ENCODE peak calls at places on chromosomes 2 and 18, in five cellular contexts. One of them, this sample, is unnamed.

GRCh38 chr2:132415256-132416079 is 1.1 kb upstream of the GPR39 start:
- DNase-seq in transverse colon: peak; percentile 15
- DNase-seq in MM.1S: no peak
- DNase-seq in AG04449: no peak
- DNase-seq in mucosa of descending colon: no peak
- DNase-seq in this sample: peak; percentile 54

GRCh38 chr2:199810422-199811250 is 40.4 kb downstream of the FTCDNL1 start:
- DNase-seq in mucosa of descending colon: no peak
- DNase-seq in MM.1S: no peak
- DNase-seq in AG04449: no peak
- DNase-seq in transverse colon: no peak
- DNase-seq in this sample: no peak

GRCh38 chr2:229715895-229716507 is 1.6 kb upstream of the DNER start:
- DNase-seq in transverse colon: peak; percentile 9
- DNase-seq in mucosa of descending colon: no peak
- DNase-seq in AG04449: no peak
- DNase-seq in MM.1S: peak; percentile 56
- DNase-seq in this sample: peak; percentile 58

GRCh38 chr2:238426568-238427434 is at the start of gene ASB1:
- DNase-seq in MM.1S: peak; percentile 69
- DNase-seq in transverse colon: peak; percentile 75
- DNase-seq in mucosa of descending colon: peak; percentile 87
- DNase-seq in AG04449: no peak
- DNase-seq in this sample: peak; percentile 89

GRCh38 chr2:96754317-96754716 is 6.4 kb upstream of the CNNM4 start:
- DNase-seq in AG04449: no peak
- DNase-seq in mucosa of descending colon: no peak
- DNase-seq in MM.1S: no peak
- DNase-seq in transverse colon: no peak
- DNase-seq in this sample: no peak

GRCh38 chr2:33123216-33123615 is 176.5 kb downstream of the LTBP1 start:
- DNase-seq in AG04449: no peak
- DNase-seq in transverse colon: no peak
- DNase-seq in mucosa of descending colon: no peak
- DNase-seq in MM.1S: no peak
- DNase-seq in this sample: no peak

GRCh38 chr18:69490813-69491212 is 90.1 kb downstream of the DOK6 start:
- DNase-seq in AG04449: peak; percentile 2
- DNase-seq in mucosa of descending colon: no peak
- DNase-seq in transverse colon: no peak
- DNase-seq in MM.1S: no peak
- DNase-seq in this sample: no peak

GRCh38 chr2:217539126-217539525 is 463.7 kb downstream of the TNS1 start:
- DNase-seq in transverse colon: no peak
- DNase-seq in MM.1S: no peak
- DNase-seq in AG04449: no peak
- DNase-seq in mucosa of descending colon: no peak
- DNase-seq in this sample: no peak

GRCh38 chr2:171824086-171824485 is 70.0 kb downstream of the SLC25A12 start:
- DNase-seq in AG04449: peak; percentile 41
- DNase-seq in MM.1S: no peak
- DNase-seq in transverse colon: no peak
- DNase-seq in mucosa of descending colon: no peak
- DNase-seq in this sample: no peak

GRCh38 chr2:232857158-232857563 is 12.9 kb upstream of the SNORC start:
- DNase-seq in AG04449: peak; percentile 16
- DNase-seq in transverse colon: no peak
- DNase-seq in MM.1S: no peak
- DNase-seq in mucosa of descending colon: no peak
- DNase-seq in this sample: peak; percentile 41

GRCh38 chr2:109487237-109487869 is 126.4 kb downstream of the SEPTIN10 start:
- DNase-seq in mucosa of descending colon: no peak
- DNase-seq in MM.1S: no peak
- DNase-seq in transverse colon: no peak
- DNase-seq in AG04449: peak; percentile 59
- DNase-seq in this sample: no peak

GRCh38 chr2:72843301-72843700 is 17.5 kb upstream of the EXOC6B start:
- DNase-seq in mucosa of descending colon: no peak
- DNase-seq in AG04449: no peak
- DNase-seq in MM.1S: no peak
- DNase-seq in transverse colon: no peak
- DNase-seq in this sample: no peak

GRCh38 chr2:223723954-223724411 is 113.4 kb downstream of the AP1S3 start:
- DNase-seq in transverse colon: no peak
- DNase-seq in mucosa of descending colon: no peak
- DNase-seq in AG04449: no peak
- DNase-seq in MM.1S: no peak
- DNase-seq in this sample: no peak

GRCh38 chr2:102114290-102114721 is 28.2 kb upstream of the IL1R1 start:
- DNase-seq in AG04449: peak; percentile 78
- DNase-seq in transverse colon: no peak
- DNase-seq in MM.1S: no peak
- DNase-seq in mucosa of descending colon: no peak
- DNase-seq in this sample: no peak

GRCh38 chr2:178193823-178194599 is at the start of gene OSBPL6:
- DNase-seq in transverse colon: peak; percentile 82
- DNase-seq in mucosa of descending colon: peak; percentile 86
- DNase-seq in AG04449: no peak
- DNase-seq in MM.1S: peak; percentile 86
- DNase-seq in this sample: peak; percentile 86

GRCh38 chr2:48414980-48415764 is 114.8 kb upstream of the STON1 start:
- DNase-seq in transverse colon: no peak
- DNase-seq in AG04449: no peak
- DNase-seq in mucosa of descending colon: no peak
- DNase-seq in MM.1S: no peak
- DNase-seq in this sample: no peak

GRCh38 chr2:48415765-48416515 is 114.0 kb upstream of the STON1 start:
- DNase-seq in transverse colon: no peak
- DNase-seq in MM.1S: peak; percentile 69
- DNase-seq in AG04449: no peak
- DNase-seq in mucosa of descending colon: no peak
- DNase-seq in this sample: no peak

GRCh38 chr2:48420512-48421197 is 109.3 kb upstream of the STON1 start:
- DNase-seq in AG04449: peak; percentile 55
- DNase-seq in MM.1S: peak; percentile 82
- DNase-seq in mucosa of descending colon: peak; percentile 90
- DNase-seq in transverse colon: peak; percentile 91
- DNase-seq in this sample: peak; percentile 92

GRCh38 chr2:48419884-48420511 is 110.0 kb upstream of the STON1 start:
- DNase-seq in AG04449: no peak
- DNase-seq in MM.1S: no peak
- DNase-seq in mucosa of descending colon: no peak
- DNase-seq in transverse colon: no peak
- DNase-seq in this sample: no peak

DNA sequence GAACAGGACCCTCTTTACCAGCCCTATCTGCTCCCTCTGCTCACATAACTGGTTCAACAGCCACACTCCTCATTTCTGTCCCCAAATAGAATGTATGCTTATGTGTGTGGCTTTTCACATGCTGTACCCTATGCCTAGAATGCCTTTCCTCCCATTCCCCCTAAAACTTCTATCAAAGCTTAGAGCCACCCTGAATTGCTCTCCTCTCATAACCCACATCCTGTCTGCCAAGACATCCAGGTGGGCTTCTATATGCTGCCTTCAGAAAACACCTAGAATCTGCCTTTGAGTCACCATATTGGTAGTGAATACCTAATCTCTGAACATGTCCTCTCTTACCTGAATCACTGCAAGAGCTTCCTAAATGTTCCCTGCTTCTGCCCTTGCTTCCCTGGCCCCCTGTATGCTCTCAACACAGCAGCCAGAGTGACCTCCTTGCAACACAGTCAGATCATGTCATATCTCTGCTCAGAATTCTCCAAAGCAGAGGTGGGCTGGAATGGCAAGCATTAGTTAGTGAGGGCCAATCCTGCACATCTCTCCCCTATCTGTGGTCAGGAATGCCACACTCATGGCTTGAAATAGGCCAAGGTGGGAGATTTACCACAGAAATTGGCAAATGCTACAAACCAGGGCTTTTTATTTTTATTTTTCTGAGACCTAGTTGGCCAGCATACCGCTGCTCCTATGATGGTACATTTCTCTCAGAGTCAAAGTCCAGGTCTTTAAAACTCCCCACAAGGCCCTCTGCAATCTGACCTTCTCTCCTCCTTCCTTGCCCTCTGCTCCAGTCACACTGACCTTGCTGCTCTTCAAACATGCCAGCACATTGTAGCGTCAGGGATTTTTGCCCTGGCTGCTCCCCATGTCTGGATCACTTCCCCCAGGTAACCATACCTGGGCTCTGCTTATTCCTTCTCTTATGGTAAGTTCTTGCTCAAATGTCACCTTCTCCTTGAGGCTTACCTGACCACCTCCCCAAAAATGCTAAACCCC is 111.8 kb upstream of the STON1 start:
- DNase-seq in AG04449: no peak
- DNase-seq in mucosa of descending colon: no peak
- DNase-seq in MM.1S: no peak
- DNase-seq in transverse colon: no peak
- DNase-seq in this sample: no peak
- TF ChIP-seq CTCF in AG04449: no peak
- TF ChIP-seq CTCF in mucosa of descending colon: no peak
- TF ChIP-seq CTCF in MM.1S: no peak
- TF ChIP-seq CTCF in transverse colon: no peak
- TF ChIP-seq CTCF in this sample: no peak

DNA sequence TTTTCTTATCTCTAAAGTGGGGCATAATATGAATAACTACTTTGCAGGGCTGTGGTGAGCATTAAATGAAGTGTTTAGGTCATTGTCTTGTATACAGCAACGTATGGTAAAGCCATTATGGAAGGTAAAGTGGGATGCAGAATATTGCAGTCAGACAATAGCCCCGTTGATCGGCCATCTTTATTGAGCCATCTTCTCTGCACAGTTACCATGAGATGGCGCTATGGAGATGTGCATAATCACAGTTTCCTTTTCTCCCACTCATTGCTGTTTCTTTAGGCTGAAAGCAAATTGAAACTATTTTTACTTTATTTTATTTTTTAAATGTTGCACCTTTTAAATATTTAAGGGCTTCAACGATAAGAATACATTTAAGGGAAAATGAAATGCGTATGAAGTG is 108.9 kb downstream of the THSD7B start:
- DNase-seq in mucosa of descending colon: no peak
- DNase-seq in MM.1S: peak; percentile 29
- DNase-seq in transverse colon: no peak
- DNase-seq in AG04449: no peak
- DNase-seq in this sample: peak; percentile 12
- TF ChIP-seq CTCF in mucosa of descending colon: no peak
- TF ChIP-seq CTCF in MM.1S: peak; percentile 41
- TF ChIP-seq CTCF in transverse colon: no peak
- TF ChIP-seq CTCF in AG04449: no peak
- TF ChIP-seq CTCF in this sample: no peak

DNA sequence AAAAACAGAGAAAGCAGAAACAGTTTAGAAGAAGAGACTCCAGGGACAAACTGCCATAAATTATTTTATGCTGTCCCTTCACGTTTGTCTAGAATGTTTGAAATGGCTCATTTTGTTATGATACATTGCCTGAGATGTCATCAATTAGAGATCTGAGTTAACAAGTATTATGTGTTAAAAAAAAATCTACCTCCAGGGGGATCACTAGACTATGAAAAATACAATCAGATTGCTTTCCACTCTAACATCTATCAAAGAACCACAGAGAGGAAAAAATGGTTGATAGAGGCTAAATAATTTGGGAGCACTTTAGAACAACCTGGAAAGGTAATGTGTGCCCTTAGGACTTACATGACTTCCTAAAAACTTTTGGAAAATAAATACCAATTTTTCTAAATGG is 103.8 kb upstream of the CCDC150 start:
- DNase-seq in mucosa of descending colon: no peak
- DNase-seq in AG04449: no peak
- DNase-seq in transverse colon: no peak
- DNase-seq in MM.1S: no peak
- DNase-seq in this sample: no peak
- TF ChIP-seq CTCF in mucosa of descending colon: no peak
- TF ChIP-seq CTCF in AG04449: no peak
- TF ChIP-seq CTCF in transverse colon: no peak
- TF ChIP-seq CTCF in MM.1S: no peak
- TF ChIP-seq CTCF in this sample: no peak

DNA sequence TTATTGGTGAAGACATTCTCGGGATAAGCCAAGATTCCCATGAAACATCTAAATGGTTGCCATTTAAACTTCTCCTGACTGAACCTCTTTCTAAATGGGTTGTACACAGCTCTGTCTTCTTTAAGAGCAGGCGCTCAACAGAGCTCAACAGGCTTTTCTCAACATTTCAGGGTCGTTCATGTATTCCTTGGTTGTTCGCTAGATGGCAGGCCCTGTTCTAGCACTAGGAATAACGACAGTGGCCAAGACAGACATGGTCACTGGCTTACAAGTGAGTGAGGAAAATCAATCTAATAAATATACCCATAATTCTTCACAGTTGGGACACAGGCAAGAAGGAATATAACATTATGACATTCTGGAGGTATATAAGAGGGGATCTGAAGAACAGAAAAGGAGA is 154.5 kb downstream of the SMAD2 start:
- DNase-seq in transverse colon: no peak
- DNase-seq in MM.1S: no peak
- DNase-seq in mucosa of descending colon: no peak
- DNase-seq in AG04449: no peak
- DNase-seq in this sample: no peak
- TF ChIP-seq CTCF in transverse colon: no peak
- TF ChIP-seq CTCF in MM.1S: no peak
- TF ChIP-seq CTCF in mucosa of descending colon: no peak
- TF ChIP-seq CTCF in AG04449: no peak
- TF ChIP-seq CTCF in this sample: no peak

GRCh38 chr18:45901654-45902210 is 65.4 kb downstream of the EPG5 start:
- DNase-seq in transverse colon: no peak
- DNase-seq in AG04449: no peak
- DNase-seq in MM.1S: no peak
- DNase-seq in mucosa of descending colon: no peak
- DNase-seq in this sample: no peak
- TF ChIP-seq CTCF in transverse colon: no peak
- TF ChIP-seq CTCF in AG04449: no peak
- TF ChIP-seq CTCF in MM.1S: no peak
- TF ChIP-seq CTCF in mucosa of descending colon: no peak
- TF ChIP-seq CTCF in this sample: no peak

DNA sequence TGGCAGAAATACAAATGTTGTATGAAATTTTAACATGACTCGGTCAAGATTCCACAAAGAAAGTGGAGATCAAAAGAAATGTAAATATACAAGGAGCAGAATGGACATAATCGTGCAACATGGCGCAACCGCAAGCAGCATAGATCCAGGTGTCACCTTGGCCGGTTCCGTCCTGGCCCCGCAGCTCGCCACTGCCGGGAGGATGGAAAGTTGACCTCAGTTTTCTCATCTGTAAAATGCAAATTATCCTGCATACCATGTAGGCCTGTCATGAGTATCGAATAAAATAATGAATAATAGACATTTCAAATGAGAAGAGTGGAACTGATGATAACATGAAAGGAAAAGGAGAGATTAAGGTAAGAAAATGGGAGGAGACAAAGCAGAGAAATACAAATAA is 427.3 kb upstream of the SMIM21 start:
- DNase-seq in mucosa of descending colon: no peak
- DNase-seq in AG04449: no peak
- DNase-seq in transverse colon: no peak
- DNase-seq in MM.1S: no peak
- DNase-seq in this sample: no peak
- TF ChIP-seq CTCF in mucosa of descending colon: no peak
- TF ChIP-seq CTCF in AG04449: no peak
- TF ChIP-seq CTCF in transverse colon: no peak
- TF ChIP-seq CTCF in MM.1S: no peak
- TF ChIP-seq CTCF in this sample: no peak

GRCh38 chr18:3451989-3452749 is 2.2 kb downstream of the TGIF1 start:
- DNase-seq in AG04449: no peak
- DNase-seq in MM.1S: no peak
- DNase-seq in transverse colon: peak; percentile 78
- DNase-seq in mucosa of descending colon: peak; percentile 84
- DNase-seq in this sample: peak; percentile 53
- TF ChIP-seq CTCF in AG04449: no peak
- TF ChIP-seq CTCF in MM.1S: no peak
- TF ChIP-seq CTCF in transverse colon: no peak
- TF ChIP-seq CTCF in mucosa of descending colon: no peak
- TF ChIP-seq CTCF in this sample: no peak